ENCODE peak calls at places on chromosome 19, in nine cellular contexts. One of them, this sample, is unnamed.

GRCh38 chr19:15297416-15298224 is 34.7 kb downstream of the BRD4 start:
- DNase-seq in activated CD4-positive, alpha-beta T cell treated with anti-CD3 and anti-CD28 coated beads, Interleukin-2, amount 50 U/mL, for 48 hours: no peak
- DNase-seq in NCI-H187 treated with DMSO at 0.1 percent for 48 hours: no peak
- DNase-seq in NCI-H1694 treated with DMSO at 0.1 percent for 48 hours: no peak
- DNase-seq in stromal cell of bone marrow: no peak
- DNase-seq in iris pigment epithelial cell: peak
- DNase-seq in neural progenitor cell: no peak
- DNase-seq in nephron progenitor cell: no peak
- DNase-seq in IMR-90: peak
- DNase-seq in this sample: no peak

GRCh38 chr19:29833614-29834261 is 21.9 kb downstream of the CCNE1 start:
- DNase-seq in stromal cell of bone marrow: no peak
- DNase-seq in NCI-H187 treated with DMSO at 0.1 percent for 48 hours: no peak
- DNase-seq in NCI-H1694 treated with DMSO at 0.1 percent for 48 hours: no peak
- DNase-seq in activated CD4-positive, alpha-beta T cell treated with anti-CD3 and anti-CD28 coated beads, Interleukin-2, amount 50 U/mL, for 48 hours: no peak
- DNase-seq in nephron progenitor cell: no peak
- DNase-seq in iris pigment epithelial cell: no peak
- DNase-seq in IMR-90: no peak
- DNase-seq in neural progenitor cell: no peak
- DNase-seq in this sample: no peak

GRCh38 chr19:15539638-15540037 is 31.3 kb downstream of the CYP4F22 start:
- DNase-seq in stromal cell of bone marrow: no peak
- DNase-seq in activated CD4-positive, alpha-beta T cell treated with anti-CD3 and anti-CD28 coated beads, Interleukin-2, amount 50 U/mL, for 48 hours: no peak
- DNase-seq in IMR-90: no peak
- DNase-seq in neural progenitor cell: no peak
- DNase-seq in NCI-H1694 treated with DMSO at 0.1 percent for 48 hours: no peak
- DNase-seq in nephron progenitor cell: no peak
- DNase-seq in NCI-H187 treated with DMSO at 0.1 percent for 48 hours: no peak
- DNase-seq in iris pigment epithelial cell: no peak
- DNase-seq in this sample: no peak

GRCh38 chr19:14440049-14440448 is 6.9 kb downstream of the PKN1 start:
- DNase-seq in NCI-H1694 treated with DMSO at 0.1 percent for 48 hours: no peak
- DNase-seq in neural progenitor cell: no peak
- DNase-seq in nephron progenitor cell: no peak
- DNase-seq in IMR-90: no peak
- DNase-seq in NCI-H187 treated with DMSO at 0.1 percent for 48 hours: no peak
- DNase-seq in iris pigment epithelial cell: no peak
- DNase-seq in activated CD4-positive, alpha-beta T cell treated with anti-CD3 and anti-CD28 coated beads, Interleukin-2, amount 50 U/mL, for 48 hours: peak
- DNase-seq in stromal cell of bone marrow: no peak
- DNase-seq in this sample: peak

GRCh38 chr19:35268546-35269424 is at the start of gene USF2:
- DNase-seq in IMR-90: peak
- DNase-seq in NCI-H1694 treated with DMSO at 0.1 percent for 48 hours: peak
- DNase-seq in NCI-H187 treated with DMSO at 0.1 percent for 48 hours: peak
- DNase-seq in iris pigment epithelial cell: peak
- DNase-seq in neural progenitor cell: peak
- DNase-seq in stromal cell of bone marrow: peak
- DNase-seq in activated CD4-positive, alpha-beta T cell treated with anti-CD3 and anti-CD28 coated beads, Interleukin-2, amount 50 U/mL, for 48 hours: peak
- DNase-seq in nephron progenitor cell: peak
- DNase-seq in this sample: peak

GRCh38 chr19:15101479-15102082 is 5.6 kb upstream of the SYDE1 start:
- DNase-seq in stromal cell of bone marrow: no peak
- DNase-seq in NCI-H1694 treated with DMSO at 0.1 percent for 48 hours: peak
- DNase-seq in neural progenitor cell: peak
- DNase-seq in iris pigment epithelial cell: peak
- DNase-seq in nephron progenitor cell: peak
- DNase-seq in NCI-H187 treated with DMSO at 0.1 percent for 48 hours: no peak
- DNase-seq in IMR-90: peak
- DNase-seq in activated CD4-positive, alpha-beta T cell treated with anti-CD3 and anti-CD28 coated beads, Interleukin-2, amount 50 U/mL, for 48 hours: peak
- DNase-seq in this sample: peak

GRCh38 chr19:39052243-39052746 is 19.9 kb upstream of the FBXO27 start:
- DNase-seq in iris pigment epithelial cell: peak
- DNase-seq in NCI-H187 treated with DMSO at 0.1 percent for 48 hours: no peak
- DNase-seq in stromal cell of bone marrow: peak
- DNase-seq in nephron progenitor cell: peak
- DNase-seq in IMR-90: peak
- DNase-seq in activated CD4-positive, alpha-beta T cell treated with anti-CD3 and anti-CD28 coated beads, Interleukin-2, amount 50 U/mL, for 48 hours: peak
- DNase-seq in neural progenitor cell: peak
- DNase-seq in NCI-H1694 treated with DMSO at 0.1 percent for 48 hours: no peak
- DNase-seq in this sample: peak

GRCh38 chr19:41321600-41322270 is 11.8 kb downstream of the CCDC97 start:
- DNase-seq in NCI-H1694 treated with DMSO at 0.1 percent for 48 hours: no peak
- DNase-seq in activated CD4-positive, alpha-beta T cell treated with anti-CD3 and anti-CD28 coated beads, Interleukin-2, amount 50 U/mL, for 48 hours: no peak
- DNase-seq in NCI-H187 treated with DMSO at 0.1 percent for 48 hours: no peak
- DNase-seq in stromal cell of bone marrow: no peak
- DNase-seq in IMR-90: peak
- DNase-seq in neural progenitor cell: peak
- DNase-seq in nephron progenitor cell: peak
- DNase-seq in iris pigment epithelial cell: peak
- DNase-seq in this sample: no peak

GRCh38 chr19:269241-269640 is 22.0 kb downstream of the PLPP2 start:
- DNase-seq in stromal cell of bone marrow: no peak
- DNase-seq in activated CD4-positive, alpha-beta T cell treated with anti-CD3 and anti-CD28 coated beads, Interleukin-2, amount 50 U/mL, for 48 hours: no peak
- DNase-seq in NCI-H187 treated with DMSO at 0.1 percent for 48 hours: no peak
- DNase-seq in neural progenitor cell: no peak
- DNase-seq in NCI-H1694 treated with DMSO at 0.1 percent for 48 hours: no peak
- DNase-seq in iris pigment epithelial cell: no peak
- DNase-seq in IMR-90: no peak
- DNase-seq in nephron progenitor cell: no peak
- DNase-seq in this sample: no peak